ENCODE peak calls at places on chromosomes 5 and 9, in four cellular contexts. N is GM12892, U is SK-MEL-5, L is upper lobe of right lung. I is an unnamed sample.

GRCh38 chr9:111356567-111357244 is 26.7 kb upstream of the OR2K2 start:
- DNase-seq in N (no peak), U (no peak), L (no peak), I (peak; percentile 17)

GRCh38 chr9:22136446-22137140 is 127.5 kb upstream of the CDKN2B start:
- DNase-seq in N (no peak), U (no peak), L (no peak), I (no peak)

GRCh38 chr9:126564716-126565115 is 49.0 kb upstream of the LMX1B start:
- DNase-seq in N (no peak), U (no peak), L (no peak), I (no peak)

GRCh38 chr9:123453904-123454321 is 97.9 kb downstream of the CRB2 start:
- DNase-seq in N (no peak), U (peak; percentile 80), L (peak; percentile 38), I (no peak)

GRCh38 chr5:145579336-145579735 is 255.8 kb downstream of the PRELID2 start:
- DNase-seq in N (no peak), U (no peak), L (no peak), I (no peak)

GRCh38 chr5:123455640-123456039 is 32.4 kb upstream of the CEP120 start:
- DNase-seq in N (no peak), U (no peak), L (no peak), I (peak; percentile 73)

GRCh38 chr5:65927497-65928340 is 1.3 kb downstream of the ERBIN start:
- DNase-seq in N (no peak), U (peak; percentile 68), L (no peak), I (peak; percentile 20)

GRCh38 chr9:137150485-137151060 is 11.6 kb downstream of the GRIN1 start:
- DNase-seq in N (peak; percentile 83), U (peak; percentile 70), L (no peak), I (peak; percentile 78)

GRCh38 chr9:93119953-93120845 is 13.9 kb downstream of the NINJ1 start:
- DNase-seq in N (peak; percentile 81), U (peak; percentile 88), L (peak; percentile 97), I (peak; percentile 96)

GRCh38 chr9:101418518-101419111 is 17.0 kb downstream of the ALDOB start:
- DNase-seq in N (no peak), U (no peak), L (no peak), I (no peak)

GRCh38 chr5:42720242-42720641 is 36.4 kb upstream of the CCDC152 start:
- DNase-seq in N (no peak), U (no peak), L (no peak), I (peak; percentile 53)

GRCh38 chr5:82745016-82745415 is 332.2 kb downstream of the TMEM167A start:
- DNase-seq in N (no peak), U (no peak), L (no peak), I (no peak)

GRCh38 chr5:24381861-24382460 is 262.8 kb downstream of the CDH10 start:
- DNase-seq in N (no peak), U (no peak), L (no peak), I (no peak)

GRCh38 chr5:172802585-172803176 is 31.4 kb upstream of the ERGIC1 start:
- DNase-seq in N (no peak), U (no peak), L (no peak), I (peak; percentile 13)

GRCh38 chr9:135126480-135127187 is 39.2 kb downstream of the OLFM1 start:
- DNase-seq in N (no peak), U (no peak), L (no peak), I (no peak)

GRCh38 chr5:131589510-131590348 is 45.3 kb downstream of the RAPGEF6 start:
- DNase-seq in N (peak; percentile 10), U (peak; percentile 70), L (no peak), I (peak; percentile 22)

GRCh38 chr5:97600486-97600885 is 417.4 kb upstream of the RIOK2 start:
- DNase-seq in N (no peak), U (no peak), L (no peak), I (no peak)

GRCh38 chr5:36374275-36374862 is 72.7 kb upstream of the RANBP3L start:
- DNase-seq in N (no peak), U (no peak), L (no peak), I (no peak)

GRCh38 chr9:130530932-130531331 is 48.4 kb upstream of the FUBP3 start:
- DNase-seq in N (no peak), U (no peak), L (no peak), I (no peak)

GRCh38 chr9:108162664-108163063 is 673.1 kb upstream of the KLF4 start:
- DNase-seq in N (no peak), U (peak; percentile 17), L (no peak), I (no peak)

GRCh38 chr5:172469697-172470096 is 15.4 kb upstream of the SH3PXD2B start:
- DNase-seq in N (no peak), U (no peak), L (no peak), I (no peak)

GRCh38 chr9:32589083-32589713 is 16.2 kb upstream of the NDUFB6 start:
- DNase-seq in N (no peak), U (peak; percentile 64), L (no peak), I (peak; percentile 61)

I was measured in MV-4-11.